ENCODE peak calls at places on chromosomes 16 and 17, in five cellular contexts. J, O, A, G and P are unnamed samples.

GRCh38 chr17:35740997-35741931 is 9.8 kb downstream of the RASL10B start:
- DNase-seq in J (peak; percentile 48), O (no peak), A (peak; percentile 62), G (no peak), P (no peak)

GRCh38 chr17:50026046-50026675 is 29.7 kb upstream of the ITGA3 start:
- DNase-seq in J (no peak), O (no peak), A (no peak), G (no peak), P (no peak)

GRCh38 chr17:50944054-50944901 is 78.1 kb upstream of the TOB1 start:
- DNase-seq in J (peak; percentile 98), O (peak; percentile 53), A (peak; percentile 88), G (peak; percentile 92), P (peak; percentile 56)

GRCh38 chr16:67967956-67968439 is 439 bp downstream of the SLC12A4 start:
- DNase-seq in J (no peak), O (peak; percentile 42), A (no peak), G (peak; percentile 79), P (peak; percentile 37)

GRCh38 chr16:56203052-56203451 is 11.8 kb downstream of the GNAO1 start:
- DNase-seq in J (no peak), O (no peak), A (no peak), G (peak; percentile 64), P (no peak)

GRCh38 chr17:39709319-39709997 is 9.6 kb downstream of the ERBB2 start:
- DNase-seq in J (no peak), O (no peak), A (no peak), G (peak; percentile 8), P (no peak)

GRCh38 chr16:83733301-83733700 is 74.5 kb upstream of the HSBP1 start:
- DNase-seq in J (no peak), O (no peak), A (no peak), G (no peak), P (no peak)

GRCh38 chr16:10751291-10751697 is 7.7 kb downstream of the NUBP1 start:
- DNase-seq in J (no peak), O (no peak), A (no peak), G (no peak), P (no peak)

GRCh38 chr17:29021251-29021650 is 15.4 kb upstream of the SEZ6 start:
- DNase-seq in J (no peak), O (no peak), A (no peak), G (no peak), P (no peak)

GRCh38 chr17:15947331-15947730 is 2.4 kb downstream of the ADORA2B start:
- DNase-seq in J (no peak), O (peak; percentile 21), A (no peak), G (no peak), P (no peak)

GRCh38 chr17:81444610-81445339 is 49.5 kb downstream of the BAHCC1 start:
- DNase-seq in J (no peak), O (no peak), A (no peak), G (no peak), P (no peak)

GRCh38 chr16:22186517-22186916 is 19.6 kb upstream of the EEF2K start:
- DNase-seq in J (no peak), O (no peak), A (no peak), G (no peak), P (no peak)

GRCh38 chr17:73643012-73643845 is 1.0 kb downstream of the SDK2 start:
- DNase-seq in J (no peak), O (no peak), A (no peak), G (peak; percentile 50), P (peak; percentile 19)

GRCh38 chr16:72897707-72898106 is 150.2 kb downstream of the ZFHX3 start:
- DNase-seq in J (no peak), O (no peak), A (peak; percentile 15), G (no peak), P (no peak)
- TF ChIP-seq CTCF in J (no peak), O (no peak), A (no peak), G (no peak), P (no peak)

GRCh38 chr17:10687497-10687896 is 9.8 kb downstream of the SCO1 start:
- DNase-seq in J (no peak), O (no peak), A (no peak), G (no peak), P (no peak)

GRCh38 chr17:10681866-10682446 is 15.4 kb downstream of the SCO1 start:
- DNase-seq in J (no peak), O (peak; percentile 89), A (no peak), G (no peak), P (no peak)

DNA sequence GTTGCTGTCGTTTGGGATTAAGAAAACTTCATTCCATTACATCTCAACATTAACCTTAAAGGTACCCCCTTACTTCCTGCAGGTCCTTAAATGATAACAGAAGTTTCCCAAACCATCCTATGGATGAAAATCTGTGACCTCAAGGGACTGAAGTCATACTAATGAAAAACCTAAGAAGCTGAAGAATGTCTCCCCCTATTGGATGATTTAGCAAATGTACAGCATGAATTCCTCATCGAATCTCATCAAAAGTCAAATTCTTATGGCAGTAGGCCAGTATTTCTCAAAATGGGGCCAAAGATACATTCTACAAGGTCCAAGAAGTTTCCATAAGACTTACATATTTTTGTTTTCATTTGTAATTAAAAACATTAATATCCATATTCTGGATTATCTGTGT is 13.5 kb downstream of the SCO1 start:
- DNase-seq in J (no peak), O (peak; percentile 37), A (no peak), G (no peak), P (no peak)
- TF ChIP-seq CTCF in J (peak; percentile 26), O (peak; percentile 57), A (no peak), G (peak; percentile 30), P (peak; percentile 61)

GRCh38 chr17:65918921-65919546 is 272.9 kb downstream of the CEP112 start:
- DNase-seq in J (no peak), O (peak; percentile 8), A (no peak), G (no peak), P (no peak)
- TF ChIP-seq CTCF in J (no peak), O (peak; percentile 41), A (no peak), G (no peak), P (no peak)

GRCh38 chr16:14202697-14203096 is 131.6 kb downstream of the MRTFB start:
- DNase-seq in J (no peak), O (no peak), A (no peak), G (no peak), P (no peak)
- TF ChIP-seq CTCF in J (peak; percentile 47), O (peak; percentile 33), A (no peak), G (peak; percentile 40), P (peak; percentile 20)